ENCODE peak calls at places on chromosome 12, in six cellular contexts. A is stimulated activated CD8-positive, alpha-beta memory T cell treated with anti-CD3 and anti-CD28 coated beads, Interleukin-7, amount 100 ng/mL, for 48 hours; F is frontal cortex; U is choroid plexus epithelial cell; K is mesenteric fat pad; V is activated CD8-positive, alpha-beta T cell treated with anti-CD3 and anti-CD28 coated beads, Interleukin-2, amount 10 ng/mL, durations not matched to agents 7 days and 5 days. C is an unnamed sample.
A peak's percentile ranks its signal among the peaks of the same experiment; 100 is the strongest.

GRCh38 chr12:52213541-52214420 is 19.3 kb upstream of the KRT7 start:
- DNase-seq in A (peak; percentile 27), F (peak; percentile 76), U (peak; percentile 84), K (peak; percentile 92), V (peak; percentile 71), C (peak; percentile 92)

GRCh38 chr12:18468521-18469075 is 207.3 kb downstream of the PIK3C2G start:
- DNase-seq in A (no peak), F (no peak), U (peak; percentile 38), K (no peak), V (no peak), C (no peak)

GRCh38 chr12:42976122-42976521 is 386.6 kb upstream of the PRICKLE1 start:
- DNase-seq in A (no peak), F (no peak), U (no peak), K (no peak), V (no peak), C (no peak)

GRCh38 chr12:120466560-120467315 is 2.8 kb downstream of the SRSF9 start:
- DNase-seq in A (no peak), F (no peak), U (peak; percentile 58), K (peak; percentile 39), V (peak; percentile 60), C (no peak)

GRCh38 chr12:123134265-123134664 is 16.6 kb downstream of the PITPNM2 start:
- DNase-seq in A (no peak), F (no peak), U (no peak), K (no peak), V (no peak), C (no peak)

GRCh38 chr12:108831309-108831991 is 25.9 kb downstream of the SSH1 start:
- DNase-seq in A (no peak), F (no peak), U (no peak), K (no peak), V (no peak), C (no peak)

GRCh38 chr12:132397152-132397933 is 68.0 kb upstream of the GALNT9 start:
- DNase-seq in A (no peak), F (no peak), U (no peak), K (no peak), V (no peak), C (peak; percentile 37)

GRCh38 chr12:8696402-8697100 is 1.2 kb upstream of the RIMKLB start:
- DNase-seq in A (no peak), F (no peak), U (no peak), K (no peak), V (no peak), C (no peak)

GRCh38 chr12:38898001-38898684 is 7.2 kb downstream of the CPNE8 start:
- DNase-seq in A (no peak), F (no peak), U (peak; percentile 1), K (no peak), V (no peak), C (no peak)